ENCODE peak calls at places on chromosomes 1 and 21, in four cellular contexts. T is right lobe of liver, I is GM23248, S is BE2C. P is an unnamed sample. For H3K27me3 and H3K9me3, the result is how much of the 10 kb centered on the place peaks cover.

GRCh38 chr1:71106658-71107322 is 26.0 kb upstream of the ZRANB2 start:
- DNase-seq in T (no peak), S (no peak), I (no peak), P (no peak)

GRCh38 chr1:17826165-17826488 is 71.0 kb downstream of the ACTL8 start:
- DNase-seq in T (peak), S (peak), I (peak), P (peak)

GRCh38 chr21:34912022-34912933 is 136.8 kb downstream of the RUNX1 start:
- DNase-seq in T (no peak), I (peak), S (no peak), P (no peak)

GRCh38 chr1:27348861-27349783 is 7.3 kb downstream of the SYTL1 start:
- DNase-seq in I (peak), S (peak), T (no peak), P (no peak)

GRCh38 chr1:162310337-162310736 is 66.3 kb downstream of the SPATA46 start:
- DNase-seq in I (no peak), S (no peak), T (no peak), P (peak)

GRCh38 chr1:89405275-89405929 is 41.5 kb downstream of the GBP6 start:
- DNase-seq in T (no peak), I (no peak), S (no peak), P (no peak)

GRCh38 chr1:30782361-30783243 is 25.0 kb upstream of the LAPTM5 start:
- DNase-seq in S (peak), I (peak), T (peak), P (peak)

GRCh38 chr1:178490967-178491366 is 5.8 kb downstream of the CLEC20A start:
- DNase-seq in I (no peak), T (no peak), S (no peak), P (no peak)

GRCh38 chr1:25106981-25107642 is 125.2 kb downstream of the SYF2 start:
- DNase-seq in S (no peak), T (no peak), I (peak), P (no peak)

GRCh38 chr1:231612393-231613089 is 14.0 kb upstream of the DISC1 start:
- DNase-seq in I (no peak), S (no peak), T (no peak), P (no peak)

GRCh38 chr1:193085263-193085662 is 20.0 kb downstream of the GLRX2 start:
- DNase-seq in S (no peak), T (no peak), I (no peak), P (no peak)

GRCh38 chr1:179080866-179081695 is 789 bp upstream of the TOR3A start:
- DNase-seq in T (no peak), I (peak), S (no peak), P (no peak)

GRCh38 chr1:53207726-53208125 is 11.1 kb downstream of the CPT2 start:
- DNase-seq in T (no peak), S (no peak), I (peak), P (no peak)

GRCh38 chr1:237115035-237115434 is 73.1 kb downstream of the RYR2 start:
- DNase-seq in I (no peak), S (peak), T (no peak), P (no peak)

GRCh38 chr1:34780528-34780927 is 486 bp upstream of the GJB3 start:
- DNase-seq in S (no peak), T (no peak), I (no peak), P (no peak)

GRCh38 chr1:34779962-34780361 is 1.1 kb upstream of the GJB3 start:
- DNase-seq in I (no peak), S (no peak), T (no peak), P (no peak)

GRCh38 chr1:34778381-34778780 is 2.6 kb upstream of the GJB3 start:
- DNase-seq in I (no peak), S (no peak), T (no peak), P (no peak)

GRCh38 chr1:34779005-34779404 is 2.0 kb upstream of the GJB3 start:
- DNase-seq in I (no peak), T (no peak), S (no peak), P (no peak)

DNA sequence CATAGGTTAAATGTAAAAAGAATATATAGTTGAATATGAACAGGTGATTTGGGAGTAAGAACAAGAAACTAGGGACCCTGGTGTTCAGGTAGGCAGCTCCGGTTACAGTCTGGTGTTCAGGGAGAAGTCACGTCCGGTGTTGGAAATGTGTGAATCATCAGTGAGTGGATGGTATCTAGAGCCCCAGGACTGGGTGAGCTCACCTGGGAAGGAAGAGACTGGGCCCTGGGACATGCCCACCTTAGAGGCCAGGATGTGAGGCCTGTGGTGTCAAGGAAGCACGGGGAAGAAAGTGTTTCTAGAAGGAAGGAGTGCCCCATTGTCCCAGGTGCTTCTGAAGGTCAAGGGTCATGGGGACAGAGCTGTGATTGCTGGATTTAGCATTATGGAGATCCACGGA is 1.5 kb upstream of the GJB3 start:
- DNase-seq in I (no peak), S (no peak), T (no peak), P (no peak)
- H3K27me3 ChIP-seq in I (under half), S (under half), T (under half), P (under half)

GRCh38 chr1:10637833-10638558 is 158.4 kb downstream of the CASZ1 start:
- DNase-seq in T (no peak), S (no peak), I (no peak), P (no peak)
- H3K4me3 ChIP-seq in T (no peak), S (no peak), I (no peak), P (no peak)

GRCh38 chr1:204841798-204842197 is 28.9 kb upstream of the NFASC start:
- DNase-seq in S (no peak), I (no peak), T (no peak), P (no peak)

GRCh38 chr1:204842892-204843291 is 27.8 kb upstream of the NFASC start:
- DNase-seq in I (peak), S (no peak), T (no peak), P (no peak)

GRCh38 chr1:204842369-204842768 is 28.3 kb upstream of the NFASC start:
- DNase-seq in S (no peak), T (no peak), I (no peak), P (no peak)

GRCh38 chr1:204846546-204846945 is 24.1 kb upstream of the NFASC start:
- DNase-seq in S (peak), I (no peak), T (no peak), P (no peak)

DNA sequence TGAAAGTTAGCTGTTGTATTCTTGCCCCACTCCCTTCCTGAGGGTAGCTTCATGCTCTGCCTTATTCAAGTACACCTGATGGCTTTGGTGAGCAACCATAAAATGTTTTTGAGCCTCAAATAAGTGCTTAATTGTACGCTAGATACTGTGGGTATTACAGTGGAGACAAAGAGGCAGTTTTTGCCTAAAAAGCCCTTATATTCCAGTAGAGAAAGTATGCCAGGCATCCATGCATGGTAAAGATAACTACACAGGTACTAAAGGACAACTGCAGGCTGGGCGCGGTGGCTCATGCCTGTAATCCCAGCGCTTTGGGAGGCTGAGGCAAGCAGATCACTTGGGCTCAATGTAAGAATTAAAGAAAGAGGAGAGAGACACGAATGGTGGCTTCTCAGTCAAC is 26.3 kb upstream of the NFASC start:
- DNase-seq in T (no peak), I (no peak), S (no peak), P (no peak)
- H3K9me3 ChIP-seq in T (under half), I (under half), S (under half), P (under half)

GRCh38 chr1:46469846-46470245 is 19.8 kb upstream of the DMBX1 start:
- DNase-seq in I (no peak), S (no peak), T (no peak), P (no peak)
- H3K27me3 ChIP-seq in I (under half), S (under half), T (under half), P (under half)

DNA sequence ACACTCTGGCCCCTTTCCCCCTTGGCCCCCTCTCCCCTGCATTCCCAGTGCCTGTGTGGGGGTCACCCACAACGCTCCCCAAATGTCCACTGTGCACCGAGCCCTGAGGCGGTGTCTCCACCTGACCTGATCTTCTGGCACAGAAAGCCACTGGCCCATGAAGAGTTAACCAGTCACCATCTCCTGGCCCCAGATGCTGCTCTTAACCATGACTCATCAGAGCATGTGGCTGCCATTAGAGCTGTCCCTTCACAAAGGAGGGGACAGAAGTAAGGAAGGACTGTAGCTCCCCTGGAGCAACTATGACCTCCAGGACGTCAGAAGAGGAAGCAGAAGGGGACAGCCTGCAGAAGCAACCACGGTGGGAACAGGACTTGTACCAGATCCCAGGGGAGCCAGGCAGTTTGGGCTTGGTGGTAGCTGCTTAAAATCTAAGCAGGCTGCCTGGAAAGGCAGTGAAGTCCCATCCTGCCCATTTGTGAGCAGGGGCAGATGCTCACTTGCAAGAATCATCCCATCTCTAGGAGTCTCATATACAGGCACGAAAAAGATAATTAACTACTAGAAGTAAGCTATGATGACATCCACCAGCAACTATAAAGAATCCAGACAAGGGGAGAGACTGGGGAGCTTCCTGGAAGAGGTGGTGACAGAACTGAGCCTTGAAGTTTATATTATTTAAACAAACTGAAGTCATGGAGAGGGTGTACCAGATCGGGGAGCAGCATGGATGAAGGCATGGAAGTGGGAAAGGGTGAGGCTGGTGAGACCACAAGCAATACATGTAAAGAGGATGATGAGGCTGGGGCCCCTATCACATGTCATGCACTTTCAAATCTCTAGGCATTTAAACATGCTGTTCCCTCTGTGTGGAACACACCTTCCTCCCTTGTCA is 1.1 kb upstream of the TTC39A start:
- DNase-seq in T (no peak), I (peak), S (peak), P (peak)
- H3K4me3 ChIP-seq in T (peak), I (no peak), S (peak), P (no peak)

P was measured in MG63.